ENCODE peak calls at places on chromosomes 5 and 9, in seven cellular contexts. S, N, U, B, X, P and G are unnamed samples.

GRCh38 chr9:94860678-94861588 is 134.4 kb downstream of the AOPEP start:
- DNase-seq in X (peak; percentile 89), S (no peak), U (no peak), B (no peak), P (no peak), N (peak; percentile 28), G (no peak)

GRCh38 chr9:14515564-14516198 is 177.6 kb downstream of the ZDHHC21 start:
- DNase-seq in X (no peak), B (no peak), P (no peak), S (no peak), U (peak; percentile 18), N (no peak), G (no peak)

GRCh38 chr9:136031741-136032638 is 63.1 kb downstream of the NACC2 start:
- DNase-seq in U (no peak), N (no peak), P (no peak), B (peak; percentile 24), S (no peak), X (peak; percentile 52), G (no peak)

GRCh38 chr5:66872688-66873333 is 276.6 kb downstream of the MAST4 start:
- DNase-seq in U (no peak), B (no peak), X (no peak), N (no peak), S (no peak), P (no peak), G (no peak)

GRCh38 chr9:135762921-135763320 is 60.9 kb downstream of the KCNT1 start:
- DNase-seq in X (no peak), P (no peak), N (no peak), B (no peak), S (no peak), U (no peak), G (no peak)

GRCh38 chr5:132428147-132428482 is 58.6 kb downstream of the SLC22A5 start:
- DNase-seq in P (no peak), N (no peak), X (no peak), U (no peak), S (no peak), B (no peak), G (no peak)

GRCh38 chr9:124695280-124695890 is 75.7 kb downstream of the NR6A1 start:
- DNase-seq in B (no peak), U (no peak), P (no peak), X (peak; percentile 37), N (no peak), S (no peak), G (no peak)

GRCh38 chr5:135193213-135194125 is 159.4 kb upstream of the PITX1 start:
- DNase-seq in U (no peak), X (peak; percentile 89), B (no peak), N (no peak), S (no peak), P (no peak), G (no peak)

GRCh38 chr9:135905380-135906282 is 1.7 kb downstream of the CAMSAP1 start:
- DNase-seq in X (peak; percentile 38), U (no peak), S (peak; percentile 53), N (no peak), P (no peak), B (peak; percentile 40), G (no peak)

GRCh38 chr5:892390-893136 is at the start of the genes BRD9 and TRIP13:
- DNase-seq in N (peak; percentile 79), S (peak; percentile 38), P (peak; percentile 81), U (peak; percentile 79), X (peak; percentile 64), B (peak; percentile 72), G (no peak)

GRCh38 chr5:76785493-76785892 is 33.3 kb upstream of the F2RL1 start:
- DNase-seq in S (peak; percentile 80), X (peak; percentile 28), B (no peak), P (no peak), N (peak; percentile 17), U (no peak), G (no peak)

GRCh38 chr9:70080481-70081119 is 37.0 kb downstream of the MAMDC2 start:
- DNase-seq in B (no peak), U (peak; percentile 65), X (peak; percentile 74), P (no peak), N (peak; percentile 74), S (no peak), G (no peak)

GRCh38 chr5:177232358-177232757 is 71.2 kb downstream of the RAB24 start:
- DNase-seq in U (no peak), B (no peak), P (no peak), S (no peak), X (no peak), N (no peak), G (no peak)

GRCh38 chr9:21964925-21965385 is 29.2 kb downstream of the CDKN2A start:
- DNase-seq in P (peak; percentile 39), X (no peak), B (no peak), N (peak; percentile 57), U (no peak), S (no peak), G (no peak)

GRCh38 chr5:158559643-158560042 is 540.1 kb downstream of the EBF1 start:
- DNase-seq in P (no peak), N (no peak), U (no peak), B (no peak), X (no peak), S (no peak), G (no peak)

GRCh38 chr9:27771803-27772545 is 198.7 kb upstream of the C9orf72 start:
- DNase-seq in U (no peak), N (no peak), S (no peak), X (no peak), B (no peak), P (no peak), G (no peak)

GRCh38 chr5:169343761-169344160 is 42.8 kb upstream of the SLIT3 start:
- DNase-seq in S (no peak), X (no peak), B (no peak), P (no peak), U (no peak), N (no peak), G (no peak)

GRCh38 chr9:107390806-107391205 is 98.8 kb downstream of the KLF4 start:
- DNase-seq in S (no peak), P (no peak), X (no peak), B (no peak), U (no peak), N (no peak), G (no peak)
- H3K36me3 ChIP-seq in S (no peaks in the 10 kb centered on the region), P (no peaks in the 10 kb centered on the region), X (no peaks in the 10 kb centered on the region), B (no peaks in the 10 kb centered on the region), U (no peaks in the 10 kb centered on the region), N (no peaks in the 10 kb centered on the region), G (no peaks in the 10 kb centered on the region)

GRCh38 chr5:82760856-82761255 is 316.3 kb downstream of the TMEM167A start:
- DNase-seq in N (no peak), U (no peak), S (no peak), P (no peak), X (no peak), B (no peak), G (no peak)
- TF ChIP-seq POLR2A in N (no peak), U (no peak), S (no peak), P (no peak), X (no peak), B (no peak), G (no peak)

GRCh38 chr5:74320526-74320925 is 320.0 kb downstream of the ENC1 start:
- DNase-seq in P (no peak), S (no peak), N (no peak), U (no peak), X (no peak), B (no peak), G (no peak)
- H3K36me3 ChIP-seq in P (no peaks in the 10 kb centered on the region), S (no peaks in the 10 kb centered on the region), N (no peaks in the 10 kb centered on the region), U (no peaks in the 10 kb centered on the region), X (no peaks in the 10 kb centered on the region), B (no peaks in the 10 kb centered on the region), G (no peaks in the 10 kb centered on the region)

DNA sequence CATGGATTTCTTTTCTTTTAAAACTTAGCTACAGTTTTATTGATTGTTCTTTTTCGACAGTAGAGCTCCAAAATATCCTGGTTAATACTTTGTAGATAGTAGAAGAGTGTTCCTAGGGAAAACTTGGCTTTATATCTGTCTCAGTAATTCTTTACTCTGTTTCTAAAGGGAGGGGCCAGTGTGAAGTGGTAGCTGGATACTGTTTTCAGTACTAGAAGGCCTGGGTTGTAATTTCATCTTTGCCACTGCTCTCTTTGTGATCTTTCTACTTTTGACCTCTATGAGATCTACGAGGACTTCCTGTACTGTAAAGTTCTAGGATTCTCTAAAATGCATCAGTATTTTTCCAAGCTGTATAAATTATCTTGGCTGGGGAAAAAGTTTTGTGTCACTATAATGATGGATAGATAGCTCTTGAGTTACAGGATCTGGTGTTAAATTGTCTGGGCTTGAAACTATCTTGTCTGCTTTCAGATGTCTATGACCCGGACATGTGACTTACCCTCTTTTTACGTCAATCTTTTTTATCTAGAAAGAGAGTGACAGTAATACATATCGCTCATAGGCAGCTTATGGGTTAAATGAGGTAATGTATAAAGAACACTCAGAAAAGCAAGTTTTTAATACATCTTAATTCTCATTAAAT is 53.6 kb downstream of the PRR16 start:
- DNase-seq in U (no peak), S (no peak), B (no peak), N (no peak), P (no peak), X (no peak), G (no peak)
- TF ChIP-seq POLR2A in U (no peak), S (no peak), B (no peak), N (no peak), P (no peak), X (no peak), G (no peak)

DNA sequence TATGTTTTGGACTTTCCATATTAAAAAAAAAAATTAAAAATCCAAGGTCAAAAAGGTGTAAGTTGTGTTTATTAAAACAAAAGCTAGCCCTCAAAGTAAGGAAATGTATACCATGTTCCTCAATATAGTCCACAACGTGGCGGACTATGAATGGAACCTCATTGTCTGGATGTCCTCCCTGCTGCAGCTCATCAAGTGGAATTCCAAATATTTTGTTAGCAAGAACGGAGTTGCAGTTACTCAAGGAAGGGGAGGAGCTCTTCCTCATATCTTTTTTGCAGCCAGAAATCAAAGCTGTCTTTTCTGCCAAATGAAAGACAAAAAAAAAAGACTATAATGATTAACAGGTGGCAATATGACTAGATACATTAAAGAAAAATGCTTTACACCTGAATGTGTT is 14.0 kb downstream of the FAM13B start:
- DNase-seq in U (no peak), S (no peak), B (no peak), N (no peak), P (no peak), X (peak; percentile 45), G (no peak)
- H3K36me3 ChIP-seq in U (no peaks in the 10 kb centered on the region), S (peaks cover 24% of the 10 kb centered on the region), B (no peaks in the 10 kb centered on the region), N (no peaks in the 10 kb centered on the region), P (peaks cover 41% of the 10 kb centered on the region), X (peaks cover 10% of the 10 kb centered on the region), G (peaks cover 47% of the 10 kb centered on the region)